ENCODE peak calls at places on chromosomes 3 and 15, in ten cellular contexts. B, M, G, S, E, Y, N, J, R and F are unnamed samples.

GRCh38 chr3:138609898-138610266 is 1.3 kb downstream of the FAIM start:
- DNase-seq in B (no peak), M (no peak), G (no peak), S (no peak), E (no peak), Y (no peak), N (no peak), J (no peak), R (no peak), F (no peak)

GRCh38 chr15:70097337-70098169 is at the start of gene TLE3:
- DNase-seq in B (peak; percentile 96), M (peak; percentile 99), G (peak; percentile 97), S (peak; percentile 95), E (peak; percentile 100), Y (peak; percentile 97), N (peak; percentile 98), J (peak; percentile 94), R (peak; percentile 97), F (peak; percentile 79)

GRCh38 chr3:94612631-94613030 is 549.8 kb downstream of the NSUN3 start:
- DNase-seq in B (no peak), M (no peak), G (no peak), S (no peak), E (no peak), Y (no peak), N (no peak), J (no peak), R (no peak), F (no peak)

GRCh38 chr15:40217166-40217785 is 21.6 kb upstream of the PAK6 start:
- DNase-seq in B (peak; percentile 14), M (peak; percentile 56), G (peak; percentile 48), S (no peak), E (peak; percentile 65), Y (peak; percentile 75), N (peak; percentile 52), J (peak; percentile 55), R (peak; percentile 32), F (peak; percentile 20)

GRCh38 chr3:39146083-39146501 is 7.3 kb downstream of the CSRNP1 start:
- DNase-seq in B (no peak), M (no peak), G (no peak), S (no peak), E (no peak), Y (no peak), N (no peak), J (no peak), R (no peak), F (no peak)

GRCh38 chr3:115903843-115904242 is 280.5 kb downstream of the GAP43 start:
- DNase-seq in B (no peak), M (no peak), G (no peak), S (no peak), E (no peak), Y (peak; percentile 2), N (no peak), J (no peak), R (no peak), F (peak; percentile 53)

GRCh38 chr3:3531476-3531875 is 267.8 kb upstream of the LRRN1 start:
- DNase-seq in B (no peak), M (no peak), G (no peak), S (no peak), E (no peak), Y (no peak), N (no peak), J (no peak), R (no peak), F (no peak)

GRCh38 chr3:119352235-119352634 is 58.1 kb downstream of the ARHGAP31 start:
- DNase-seq in B (peak; percentile 16), M (no peak), G (peak; percentile 62), S (no peak), E (no peak), Y (peak; percentile 13), N (peak; percentile 22), J (no peak), R (no peak), F (no peak)

GRCh38 chr3:45972534-45973402 is 22.9 kb downstream of the FYCO1 start:
- DNase-seq in B (no peak), M (peak; percentile 80), G (no peak), S (no peak), E (peak; percentile 83), Y (peak; percentile 90), N (no peak), J (no peak), R (peak; percentile 85), F (peak; percentile 74)

GRCh38 chr15:48565560-48566482 is 79.7 kb downstream of the FBN1 start:
- DNase-seq in B (no peak), M (peak; percentile 92), G (no peak), S (no peak), E (no peak), Y (peak; percentile 90), N (no peak), J (no peak), R (no peak), F (peak; percentile 93)

GRCh38 chr15:40875996-40876740 is 2.1 kb upstream of the RHOV start:
- DNase-seq in B (no peak), M (no peak), G (no peak), S (no peak), E (no peak), Y (peak; percentile 59), N (no peak), J (no peak), R (no peak), F (no peak)

GRCh38 chr3:195876297-195877031 is 31.9 kb downstream of the TNK2 start:
- DNase-seq in B (no peak), M (no peak), G (no peak), S (peak; percentile 13), E (no peak), Y (no peak), N (no peak), J (no peak), R (no peak), F (no peak)

GRCh38 chr3:123411340-123412040 is 37.4 kb downstream of the ADCY5 start:
- DNase-seq in B (no peak), M (no peak), G (no peak), S (no peak), E (no peak), Y (no peak), N (no peak), J (no peak), R (no peak), F (no peak)

GRCh38 chr15:57158589-57158988 is 217.7 kb upstream of the CGNL1 start:
- DNase-seq in B (no peak), M (no peak), G (no peak), S (no peak), E (peak; percentile 17), Y (peak; percentile 61), N (no peak), J (no peak), R (no peak), F (peak; percentile 76)

GRCh38 chr3:181919375-181919774 is 207.7 kb downstream of the SOX2 start:
- DNase-seq in B (no peak), M (no peak), G (no peak), S (no peak), E (no peak), Y (peak; percentile 14), N (no peak), J (no peak), R (no peak), F (peak; percentile 28)

GRCh38 chr15:87929835-87930234 is 326.7 kb downstream of the NTRK3 start:
- DNase-seq in B (no peak), M (no peak), G (no peak), S (no peak), E (no peak), Y (no peak), N (no peak), J (no peak), R (no peak), F (no peak)

GRCh38 chr3:139284221-139284620 is 59.6 kb upstream of the MRPS22 start:
- DNase-seq in B (no peak), M (peak; percentile 84), G (no peak), S (no peak), E (no peak), Y (peak; percentile 64), N (no peak), J (no peak), R (no peak), F (no peak)

GRCh38 chr15:68078365-68078764 is 24.2 kb downstream of the PIAS1 start:
- DNase-seq in B (no peak), M (no peak), G (no peak), S (no peak), E (no peak), Y (no peak), N (no peak), J (no peak), R (no peak), F (no peak)

GRCh38 chr3:143991713-143992112 is 20.1 kb downstream of the DIPK2A start:
- DNase-seq in B (no peak), M (no peak), G (no peak), S (no peak), E (no peak), Y (no peak), N (no peak), J (no peak), R (no peak), F (no peak)

GRCh38 chr3:128278761-128279593 is 125.7 kb downstream of the EEFSEC start:
- DNase-seq in B (no peak), M (peak; percentile 94), G (no peak), S (no peak), E (peak; percentile 80), Y (peak; percentile 78), N (no peak), J (no peak), R (peak; percentile 75), F (peak; percentile 5)

GRCh38 chr15:65434201-65434600 is 11.5 kb upstream of the IGDCC4 start:
- DNase-seq in B (no peak), M (no peak), G (no peak), S (no peak), E (no peak), Y (no peak), N (no peak), J (no peak), R (no peak), F (no peak)

GRCh38 chr3:8220291-8220690 is 281.3 kb upstream of the LMCD1 start:
- DNase-seq in B (no peak), M (no peak), G (no peak), S (no peak), E (no peak), Y (no peak), N (no peak), J (no peak), R (no peak), F (no peak)

GRCh38 chr15:38474155-38474757 is 20.3 kb downstream of the FAM98B start:
- DNase-seq in B (peak; percentile 6), M (peak; percentile 29), G (peak; percentile 7), S (peak; percentile 11), E (peak; percentile 54), Y (peak; percentile 63), N (peak; percentile 45), J (peak; percentile 57), R (no peak), F (no peak)

GRCh38 chr3:130425484-130425883 is 80.0 kb downstream of the COL6A5 start:
- DNase-seq in B (no peak), M (no peak), G (no peak), S (no peak), E (no peak), Y (no peak), N (no peak), J (no peak), R (no peak), F (peak; percentile 10)

GRCh38 chr15:91586542-91586941 is 267.0 kb upstream of the SLCO3A1 start:
- DNase-seq in B (no peak), M (no peak), G (no peak), S (no peak), E (no peak), Y (no peak), N (no peak), J (no peak), R (no peak), F (no peak)

GRCh38 chr3:55615694-55616310 is 128.7 kb upstream of the WNT5A start:
- DNase-seq in B (no peak), M (no peak), G (no peak), S (no peak), E (no peak), Y (no peak), N (no peak), J (no peak), R (no peak), F (no peak)

GRCh38 chr3:126752303-126753190 is 48.5 kb downstream of the CHCHD6 start:
- DNase-seq in B (peak; percentile 6), M (peak; percentile 65), G (peak; percentile 61), S (no peak), E (peak; percentile 83), Y (peak; percentile 83), N (peak; percentile 21), J (peak; percentile 78), R (peak; percentile 57), F (peak; percentile 26)

GRCh38 chr15:56804279-56804678 is 71.0 kb upstream of the ZNF280D start:
- DNase-seq in B (no peak), M (no peak), G (no peak), S (no peak), E (no peak), Y (no peak), N (no peak), J (no peak), R (no peak), F (no peak)